ENCODE peak calls at places on chromosomes 13 and 19, in five cellular contexts. Z is hepatocyte, L is HL-60, U is Caco-2, A is mucosa of descending colon. O is an unnamed sample.
A peak's percentile ranks its signal among the peaks of the same experiment; 100 is the strongest.

GRCh38 chr19:32294871-32295438 is 50.5 kb upstream of the ZNF507 start:
- DNase-seq in Z (no peak), L (no peak), U (no peak), A (no peak), O (no peak)

GRCh38 chr19:50252111-50252886 is 48.9 kb downstream of the MYH14 start:
- DNase-seq in Z (no peak), L (no peak), U (peak; percentile 50), A (peak; percentile 42), O (no peak)

GRCh38 chr19:5645409-5645808 is 22.5 kb downstream of the SAFB start:
- DNase-seq in Z (no peak), L (no peak), U (no peak), A (no peak), O (no peak)

GRCh38 chr13:48942131-48942530 is 33.6 kb upstream of the FNDC3A start:
- DNase-seq in Z (no peak), L (no peak), U (no peak), A (no peak), O (peak; percentile 17)

GRCh38 chr13:98416408-98416807 is 160.5 kb downstream of the STK24 start:
- DNase-seq in Z (peak; percentile 69), L (no peak), U (peak; percentile 92), A (peak; percentile 83), O (no peak)

GRCh38 chr13:46389985-46390384 is 2.9 kb upstream of the RUBCNL start:
- DNase-seq in Z (no peak), L (peak; percentile 82), U (no peak), A (peak; percentile 65), O (no peak)

GRCh38 chr19:4338441-4339350 is at the start of gene STAP2:
- DNase-seq in Z (peak; percentile 86), L (no peak), U (peak; percentile 84), A (peak; percentile 88), O (no peak)

GRCh38 chr19:2210206-2210605 is 25.9 kb downstream of the PLEKHJ1 start:
- DNase-seq in Z (no peak), L (no peak), U (no peak), A (peak; percentile 6), O (no peak)

GRCh38 chr13:41649659-41650058 is 192.3 kb downstream of the RGCC start:
- DNase-seq in Z (no peak), L (no peak), U (peak; percentile 45), A (no peak), O (no peak)
- TF ChIP-seq CTCF in Z (peak; percentile 15), L (no peak), U (peak; percentile 41), A (no peak), O (peak; percentile 40)

DNA sequence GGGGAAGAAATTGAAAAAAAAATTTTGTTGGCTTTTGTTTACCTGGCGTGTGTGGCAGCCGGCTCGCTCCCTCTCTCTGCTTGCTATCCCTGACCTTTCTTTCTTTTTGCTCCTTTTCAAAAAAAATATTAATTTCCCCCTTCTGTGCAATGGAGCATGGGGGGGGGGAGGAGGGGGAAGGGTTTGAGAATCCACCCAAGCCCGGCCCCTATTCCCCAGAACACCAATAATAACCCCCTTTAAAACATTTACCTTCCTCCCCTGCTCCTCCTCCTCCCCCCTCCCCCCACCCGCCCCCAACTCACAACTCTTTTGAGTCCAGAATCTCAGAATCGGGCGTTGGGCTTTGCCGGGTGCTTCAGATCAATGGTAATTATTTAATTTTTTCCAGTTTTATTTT is 28.4 kb downstream of the NFIX start:
- DNase-seq in Z (no peak), L (no peak), U (no peak), A (no peak), O (no peak)
- H3K4me3 ChIP-seq in Z (peak overlapping the region; percentile 8), L (no peak overlapping the region), U (no peak overlapping the region), A (no peak overlapping the region), O (peak overlapping the region; percentile 62)

GRCh38 chr19:43495082-43495481 is 9.5 kb downstream of the PHLDB3 start:
- DNase-seq in Z (no peak), L (no peak), U (peak; percentile 17), A (no peak), O (no peak)
- TF ChIP-seq CTCF in Z (no peak), L (no peak), U (no peak), A (no peak), O (no peak)

GRCh38 chr19:17235618-17236413 is 9.8 kb downstream of the OCEL1 start:
- DNase-seq in Z (peak; percentile 86), L (peak; percentile 35), U (no peak), A (peak; percentile 77), O (peak; percentile 31)
- H3K4me3 ChIP-seq in Z (no peak overlapping the region), L (peak overlapping the region; percentile 53), U (no peak overlapping the region), A (no peak overlapping the region), O (peak overlapping the region; percentile 66)

GRCh38 chr19:37551123-37551993 is 43.2 kb downstream of the ZNF571 start:
- DNase-seq in Z (no peak), L (peak; percentile 76), U (no peak), A (peak; percentile 60), O (no peak)
- TF ChIP-seq CTCF in Z (no peak), L (peak; percentile 56), U (no peak), A (no peak), O (peak; percentile 59)

DNA sequence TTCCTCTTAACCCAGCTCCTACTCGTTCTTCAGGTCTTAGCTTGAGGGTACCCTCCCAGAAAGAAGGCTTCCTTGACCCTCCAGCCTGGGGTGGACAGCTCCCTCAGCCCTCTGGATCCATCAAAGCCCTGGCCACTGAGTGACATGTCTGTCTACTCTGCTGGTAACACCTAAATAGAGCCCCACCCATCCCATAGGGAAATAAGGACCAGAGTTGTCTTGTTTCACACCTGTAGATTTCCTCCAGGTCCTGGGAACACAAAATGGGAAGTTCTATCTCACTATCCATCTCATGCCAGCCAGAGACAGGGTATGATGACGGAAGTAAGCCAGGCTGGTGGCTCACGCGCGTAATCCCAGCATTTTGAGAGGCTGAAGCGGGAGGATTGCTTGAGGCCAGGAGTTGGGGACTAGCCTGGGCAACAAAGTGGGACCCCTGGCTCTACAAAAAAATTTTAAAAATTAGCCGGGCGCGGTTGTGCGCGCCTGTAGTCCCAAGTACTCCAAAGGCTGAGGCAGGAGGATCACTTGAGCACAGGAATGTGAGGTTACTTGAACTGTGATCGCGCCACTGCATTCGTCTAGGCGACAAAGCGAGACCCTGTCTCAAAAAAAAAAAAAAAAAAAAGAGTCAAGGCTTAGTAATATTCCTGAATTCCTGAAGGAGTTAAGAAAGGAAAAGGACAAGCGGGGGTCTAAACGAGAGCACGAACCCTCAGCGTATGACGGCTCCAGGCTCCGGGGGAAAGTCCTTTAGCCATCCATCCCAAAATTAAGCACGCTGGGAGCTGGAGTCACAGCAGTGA is 544 bp upstream of the CCDC97 start:
- DNase-seq in Z (no peak), L (peak; percentile 39), U (no peak), A (no peak), O (no peak)
- H3K4me3 ChIP-seq in Z (peak overlapping the region; percentile 90), L (peak overlapping the region; percentile 67), U (peak overlapping the region; percentile 64), A (peak overlapping the region; percentile 44), O (peak overlapping the region; percentile 85)

DNA sequence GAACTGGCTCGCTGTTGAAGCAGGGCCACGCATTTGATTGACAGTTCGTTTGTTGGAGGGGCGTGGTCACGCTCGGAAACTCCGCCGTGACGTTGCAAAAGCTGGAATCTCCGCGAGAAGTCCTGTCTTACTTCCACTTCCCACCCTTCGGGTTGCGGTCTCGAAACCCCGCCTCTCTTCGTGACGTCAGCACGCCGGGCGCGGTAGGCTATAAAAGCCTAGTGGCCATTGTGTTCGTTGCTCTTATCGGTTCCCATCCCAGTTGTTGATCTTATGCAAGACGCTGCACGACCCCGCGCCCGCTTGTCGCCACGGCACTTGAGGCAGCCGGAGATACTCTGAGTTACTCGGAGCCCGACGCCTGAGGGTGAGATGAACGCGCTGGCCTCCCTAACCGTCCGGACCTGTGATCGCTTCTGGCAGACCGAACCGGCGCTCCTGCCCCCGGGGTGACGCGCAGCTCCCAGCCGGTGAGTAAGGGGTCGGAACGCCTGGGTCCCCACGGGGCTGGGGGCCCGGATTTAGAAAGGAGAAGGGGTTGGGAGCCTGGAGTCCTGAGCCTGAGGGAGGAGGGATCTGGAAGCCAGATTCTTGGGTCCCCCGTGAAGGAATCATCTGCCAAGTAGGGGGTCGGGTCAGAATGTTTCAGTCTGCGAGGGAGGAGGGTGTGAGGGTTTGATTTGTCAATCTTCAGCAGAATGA is at the start of gene PPP1R15A:
- DNase-seq in Z (peak; percentile 98), L (peak; percentile 98), U (peak; percentile 99), A (peak; percentile 99), O (peak; percentile 90)
- TF ChIP-seq CTCF in Z (no peak), L (no peak), U (no peak), A (no peak), O (no peak)

DNA sequence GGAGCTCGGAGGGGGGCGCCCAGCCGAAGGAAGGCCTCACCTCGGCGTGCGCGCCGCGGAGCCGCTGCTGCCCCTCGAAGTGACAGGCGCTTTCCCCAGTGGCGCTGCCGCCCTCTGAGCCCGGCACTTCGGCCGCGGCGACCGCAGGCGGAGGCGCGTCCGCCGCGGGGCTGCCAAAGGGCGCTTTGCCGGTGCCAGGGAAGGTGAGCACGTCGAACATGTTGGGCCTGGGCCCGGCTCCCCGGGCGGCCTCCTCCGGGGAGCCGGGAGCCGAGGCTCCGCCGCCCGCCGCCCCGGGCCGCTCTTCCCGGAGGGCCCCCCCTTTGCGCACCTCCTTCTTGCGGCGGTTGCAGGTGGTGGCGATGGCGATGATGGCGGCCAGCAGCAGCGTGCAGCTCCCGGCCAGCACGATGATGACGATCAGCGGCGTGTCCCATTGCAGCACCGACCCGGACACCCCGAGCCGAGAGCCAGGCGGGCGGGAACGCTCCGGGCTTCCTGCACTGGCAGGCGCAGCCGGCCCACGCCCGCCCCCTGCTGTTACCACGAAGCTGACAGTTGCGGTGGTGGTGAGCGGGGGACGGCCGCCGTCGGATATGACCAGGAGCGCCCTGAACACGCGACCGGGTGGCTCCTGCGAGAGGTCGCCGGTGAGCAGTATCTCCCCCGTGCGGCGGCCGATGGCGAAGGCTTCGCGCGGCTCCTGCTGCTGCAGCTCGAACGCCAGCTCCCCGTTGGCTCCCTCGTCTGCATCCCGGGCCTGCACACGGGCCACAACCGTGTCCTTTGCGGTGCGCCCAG is 2.5 kb downstream of the PCDH8 start:
- DNase-seq in Z (peak; percentile 69), L (peak; percentile 83), U (no peak), A (peak; percentile 47), O (no peak)
- H3K4me3 ChIP-seq in Z (no peak overlapping the region), L (no peak overlapping the region), U (no peak overlapping the region), A (no peak overlapping the region), O (no peak overlapping the region)

DNA sequence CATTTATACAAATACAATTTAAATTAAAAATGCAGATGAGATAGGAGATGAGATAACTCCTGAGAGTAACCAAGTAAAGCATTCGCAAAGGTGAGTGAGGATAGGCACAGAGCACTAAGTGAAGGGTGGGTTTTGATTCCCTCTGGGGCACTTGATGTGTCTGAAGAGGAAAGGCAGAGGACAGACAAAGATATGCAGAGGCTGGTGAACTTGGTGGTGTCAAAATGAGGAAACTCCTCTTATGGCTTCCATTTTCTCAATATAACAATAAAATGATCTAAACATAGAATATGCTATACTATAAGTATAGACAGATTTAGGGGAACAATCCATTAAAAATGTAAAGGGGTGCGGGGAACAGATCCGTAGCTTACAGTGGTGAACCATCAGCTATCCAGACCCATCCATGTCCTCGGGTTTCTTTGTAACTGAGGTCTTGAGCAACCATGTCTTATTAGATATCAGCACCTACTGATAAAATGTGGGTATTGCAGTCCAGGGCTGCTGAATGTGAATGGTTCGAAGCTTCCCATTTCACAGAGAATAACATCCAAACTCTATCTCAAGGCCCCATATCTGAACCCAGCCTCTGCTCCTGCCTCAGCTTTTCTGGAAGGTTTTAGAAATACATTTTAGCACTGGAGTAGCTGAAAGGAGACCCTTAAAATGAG is 73.9 kb upstream of the SLC10A2 start:
- DNase-seq in Z (peak; percentile 41), L (peak; percentile 36), U (peak; percentile 30), A (peak; percentile 37), O (no peak)
- TF ChIP-seq CTCF in Z (peak; percentile 54), L (peak; percentile 42), U (peak; percentile 51), A (no peak), O (no peak)

DNA sequence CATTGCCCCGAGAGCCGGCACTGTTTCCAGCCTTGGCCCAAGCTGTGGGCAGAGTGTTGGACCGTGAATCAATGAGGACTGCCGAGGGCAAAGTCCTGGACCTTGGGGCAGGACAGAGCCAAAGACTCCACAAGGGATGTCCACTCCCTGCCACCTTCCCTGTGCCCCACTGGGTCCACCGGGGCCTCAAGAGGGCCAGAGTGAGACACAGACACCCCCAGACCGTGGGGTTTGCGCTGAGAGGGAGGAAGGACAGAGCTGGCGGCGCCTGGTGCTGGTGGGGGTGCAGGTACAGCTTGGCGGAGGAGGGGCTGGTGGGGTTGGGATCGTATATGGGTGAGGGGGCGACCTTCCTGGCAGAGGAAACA is 11.8 kb downstream of the MAST3 start:
- DNase-seq in Z (peak; percentile 58), L (no peak), U (no peak), A (peak; percentile 53), O (no peak)
- H3K4me3 ChIP-seq in Z (peak overlapping the region; percentile 87), L (no peak overlapping the region), U (peak overlapping the region; percentile 82), A (no peak overlapping the region), O (peak overlapping the region; percentile 74)

O was measured in AG09309.